ENCODE peak calls at places on chromosome 9, in seven cellular contexts. L is HT1080, Q is H9, S is WTC11, I is non-pigmented ciliary epithelial cell, W is T47D, P is C1 segment of cervical spinal cord. F is an unnamed sample.

GRCh38 chr9:104780796-104781395 is 17.0 kb downstream of the NIPSNAP3B start:
- DNase-seq in L (peak), Q (no peak), S (no peak), I (no peak), W (peak), P (no peak), F (no peak)

GRCh38 chr9:98007251-98007928 is 24.2 kb downstream of the ANP32B start:
- DNase-seq in L (peak), Q (no peak), S (no peak), I (no peak), W (no peak), P (no peak), F (no peak)

GRCh38 chr9:36327903-36328302 is 69.7 kb upstream of the GNE start:
- DNase-seq in L (peak), Q (no peak), S (no peak), I (no peak), W (no peak), P (no peak), F (no peak)

GRCh38 chr9:136208675-136209074 is 3.7 kb upstream of the LHX3 start:
- DNase-seq in L (no peak), Q (no peak), S (no peak), I (no peak), W (no peak), P (no peak), F (no peak)

GRCh38 chr9:98552306-98552705 is 156.4 kb downstream of the GABBR2 start:
- DNase-seq in L (peak), Q (no peak), S (no peak), I (no peak), W (peak), P (no peak), F (no peak)

GRCh38 chr9:35673132-35673997 is at the start of gene CA9:
- DNase-seq in L (no peak), Q (no peak), S (no peak), I (no peak), W (no peak), P (peak), F (no peak)

GRCh38 chr9:119157196-119157595 is 212.0 kb downstream of the BRINP1 start:
- DNase-seq in L (no peak), Q (no peak), S (no peak), I (no peak), W (no peak), P (no peak), F (no peak)

GRCh38 chr9:1053848-1054365 is 3.8 kb downstream of the DMRT2 start:
- DNase-seq in L (no peak), Q (no peak), S (no peak), I (no peak), W (no peak), P (no peak), F (no peak)

GRCh38 chr9:93600504-93600903 is 24.1 kb downstream of the PHF2 start:
- DNase-seq in L (no peak), Q (peak), S (no peak), I (no peak), W (no peak), P (no peak), F (no peak)

GRCh38 chr9:87067426-87067825 is 120.1 kb upstream of the GAS1 start:
- DNase-seq in L (no peak), Q (no peak), S (no peak), I (no peak), W (no peak), P (no peak), F (no peak)

GRCh38 chr9:125679597-125680189 is 27.3 kb downstream of the MAPKAP1 start:
- DNase-seq in L (no peak), Q (no peak), S (no peak), I (no peak), W (no peak), P (no peak), F (no peak)

GRCh38 chr9:120424248-120424647 is 155.7 kb downstream of the CDK5RAP2 start:
- DNase-seq in L (no peak), Q (no peak), S (no peak), I (no peak), W (no peak), P (no peak), F (no peak)

GRCh38 chr9:76203373-76203772 is 190.9 kb downstream of the RFK start:
- DNase-seq in L (no peak), Q (no peak), S (no peak), I (no peak), W (no peak), P (no peak), F (no peak)

GRCh38 chr9:125878241-125878640 is 131.1 kb downstream of the PBX3 start:
- DNase-seq in L (peak), Q (no peak), S (no peak), I (no peak), W (no peak), P (no peak), F (no peak)

GRCh38 chr9:6703898-6704639 is 53.7 kb upstream of the KDM4C start:
- DNase-seq in L (no peak), Q (peak), S (peak), I (no peak), W (no peak), P (peak), F (peak)

GRCh38 chr9:20552874-20553624 is 69.2 kb downstream of the MLLT3 start:
- DNase-seq in L (peak), Q (no peak), S (no peak), I (no peak), W (no peak), P (no peak), F (no peak)

GRCh38 chr9:33082538-33083326 is 6.3 kb upstream of the SMU1 start:
- DNase-seq in L (no peak), Q (no peak), S (no peak), I (no peak), W (no peak), P (peak), F (no peak)

GRCh38 chr9:28329323-28329722 is 756.0 kb upstream of the C9orf72 start:
- DNase-seq in L (no peak), Q (no peak), S (no peak), I (no peak), W (no peak), P (no peak), F (no peak)

GRCh38 chr9:36543916-36544315 is 28.8 kb upstream of the MELK start:
- DNase-seq in L (no peak), Q (no peak), S (no peak), I (no peak), W (no peak), P (no peak), F (no peak)

GRCh38 chr9:16445141-16445920 is 425.1 kb downstream of the BNC2 start:
- DNase-seq in L (no peak), Q (no peak), S (no peak), I (no peak), W (no peak), P (no peak), F (no peak)

GRCh38 chr9:137724114-137724445 is 105.3 kb downstream of the EHMT1 start:
- DNase-seq in L (no peak), Q (peak), S (peak), I (no peak), W (no peak), P (no peak), F (no peak)

GRCh38 chr9:976805-977360 is 428 bp downstream of the DMRT3 start:
- DNase-seq in L (no peak), Q (peak), S (peak), I (no peak), W (no peak), P (no peak), F (no peak)

GRCh38 chr9:31573561-31573960 is 810.9 kb upstream of the ACO1 start:
- DNase-seq in L (no peak), Q (no peak), S (no peak), I (no peak), W (no peak), P (no peak), F (no peak)

GRCh38 chr9:128251701-128252100 is 24.1 kb downstream of the GOLGA2 start:
- DNase-seq in L (no peak), Q (no peak), S (no peak), I (no peak), W (no peak), P (no peak), F (no peak)

GRCh38 chr9:126805546-126806262 is 864 bp downstream of the ZBTB43 start:
- DNase-seq in L (peak), Q (no peak), S (no peak), I (no peak), W (no peak), P (no peak), F (peak)

GRCh38 chr9:128034821-128035764 is 32.0 kb downstream of the NAIF1 start:
- DNase-seq in L (peak), Q (peak), S (peak), I (peak), W (peak), P (peak), F (peak)

GRCh38 chr9:98808411-98808815 is 943 bp downstream of the GALNT12 start:
- DNase-seq in L (no peak), Q (no peak), S (no peak), I (no peak), W (no peak), P (no peak), F (no peak)

GRCh38 chr9:111662851-111663823 is 1.7 kb downstream of the GNG10 start:
- DNase-seq in L (no peak), Q (peak), S (peak), I (no peak), W (no peak), P (no peak), F (no peak)

GRCh38 chr9:33943389-33943788 is 105.3 kb downstream of the UBAP2 start:
- DNase-seq in L (no peak), Q (no peak), S (no peak), I (no peak), W (no peak), P (no peak), F (no peak)

GRCh38 chr9:117073539-117074336 is 341.1 kb downstream of the ASTN2 start:
- DNase-seq in L (peak), Q (peak), S (peak), I (no peak), W (peak), P (peak), F (no peak)

GRCh38 chr9:82302968-82303655 is 314.5 kb downstream of the SPATA31D1 start:
- DNase-seq in L (peak), Q (no peak), S (no peak), I (no peak), W (no peak), P (no peak), F (no peak)

GRCh38 chr9:12916037-12916436 is 141.2 kb downstream of the LURAP1L start:
- DNase-seq in L (peak), Q (no peak), S (no peak), I (no peak), W (no peak), P (peak), F (no peak)

GRCh38 chr9:114413909-114414308 is 26.1 kb upstream of the AKNA start:
- DNase-seq in L (no peak), Q (no peak), S (no peak), I (no peak), W (no peak), P (no peak), F (no peak)

GRCh38 chr9:96513622-96514021 is 63.7 kb downstream of the HABP4 start:
- DNase-seq in L (no peak), Q (no peak), S (no peak), I (peak), W (no peak), P (no peak), F (no peak)

GRCh38 chr9:93297659-93298497 is 113.9 kb downstream of the WNK2 start:
- DNase-seq in L (no peak), Q (peak), S (peak), I (no peak), W (no peak), P (no peak), F (no peak)

GRCh38 chr9:130213898-130214761 is 41.9 kb downstream of the NCS1 start:
- DNase-seq in L (no peak), Q (peak), S (peak), I (no peak), W (peak), P (no peak), F (no peak)